ENCODE peak calls at places on chromosomes 11 and 22, in six cellular contexts. R is CD8-positive, alpha-beta T cell; V is OCI-LY7; E is prostate gland; M is testis; Z is WERI-Rb-1. W is an unnamed sample.
A peak's percentile ranks its signal among the peaks of the same experiment; 100 is the strongest.

GRCh38 chr11:109914038-109914437 is 179.2 kb upstream of the ZC3H12C start:
- DNase-seq in M (no peak), V (no peak), E (no peak), R (no peak), Z (no peak), W (no peak)

GRCh38 chr22:27610863-27611786 is 190.4 kb downstream of the MN1 start:
- DNase-seq in Z (peak; percentile 46), V (no peak), M (peak; percentile 26), E (no peak), R (no peak), W (no peak)

GRCh38 chr11:75813622-75814039 is 1.4 kb upstream of the UVRAG start:
- DNase-seq in Z (no peak), V (no peak), R (no peak), E (no peak), M (no peak), W (no peak)

GRCh38 chr22:31139866-31140716 is at the start of gene PLA2G3:
- DNase-seq in E (peak; percentile 68), Z (no peak), R (no peak), V (no peak), M (no peak), W (peak; percentile 47)

GRCh38 chr11:117424781-117425180 is 97.1 kb downstream of the CEP164 start:
- DNase-seq in R (no peak), V (no peak), E (no peak), Z (no peak), M (no peak), W (no peak)

GRCh38 chr11:2424811-2425495 is 19.4 kb downstream of the TRPM5 start:
- DNase-seq in V (no peak), M (no peak), Z (no peak), E (no peak), R (no peak), W (no peak)

GRCh38 chr22:47203554-47203991 is 441.1 kb downstream of the TBC1D22A start:
- DNase-seq in V (no peak), E (no peak), M (peak; percentile 58), R (no peak), Z (no peak), W (no peak)

GRCh38 chr11:15770798-15771414 is 585.4 kb downstream of the SOX6 start:
- DNase-seq in V (peak; percentile 26), Z (peak; percentile 54), R (peak; percentile 3), M (peak; percentile 76), E (no peak), W (peak; percentile 38)

GRCh38 chr11:134636071-134636470 is 224.0 kb upstream of the B3GAT1 start:
- DNase-seq in V (no peak), E (no peak), Z (no peak), R (no peak), M (no peak), W (no peak)

GRCh38 chr22:43298062-43298801 is 44.9 kb downstream of the SCUBE1 start:
- DNase-seq in Z (no peak), E (no peak), V (no peak), R (no peak), M (no peak), W (peak; percentile 38)

GRCh38 chr22:47092896-47093311 is 330.5 kb downstream of the TBC1D22A start:
- DNase-seq in M (peak; percentile 24), V (no peak), E (no peak), R (no peak), Z (no peak), W (peak; percentile 84)

GRCh38 chr11:130070829-130071205 is 1.1 kb downstream of the APLP2 start:
- DNase-seq in R (no peak), Z (peak; percentile 17), V (peak; percentile 48), M (peak; percentile 44), E (peak; percentile 24), W (peak; percentile 34)

GRCh38 chr11:2207212-2207611 is 35.6 kb upstream of the TH start:
- DNase-seq in E (no peak), M (peak; percentile 1), R (no peak), Z (no peak), V (no peak), W (no peak)

GRCh38 chr22:39176673-39177455 is 24.4 kb upstream of the CBX7 start:
- DNase-seq in Z (no peak), R (no peak), V (no peak), M (no peak), E (no peak), W (no peak)

GRCh38 chr11:117444256-117445096 is 116.8 kb downstream of the CEP164 start:
- DNase-seq in E (no peak), R (no peak), V (no peak), M (no peak), Z (no peak), W (no peak)

GRCh38 chr11:20156876-20157613 is 3.2 kb downstream of the DBX1 start:
- DNase-seq in V (no peak), R (peak; percentile 9), Z (no peak), E (no peak), M (no peak), W (no peak)

GRCh38 chr22:41576877-41577276 is 12.8 kb downstream of the PMM1 start:
- DNase-seq in Z (peak; percentile 87), M (peak; percentile 81), R (no peak), E (no peak), V (peak; percentile 64), W (peak; percentile 59)

GRCh38 chr11:16917941-16918340 is 96.3 kb downstream of the PLEKHA7 start:
- DNase-seq in V (no peak), R (no peak), Z (no peak), M (no peak), E (no peak), W (no peak)

GRCh38 chr11:128567130-128567529 is 20.2 kb downstream of the ETS1 start:
- DNase-seq in Z (no peak), E (no peak), R (no peak), M (no peak), V (no peak), W (no peak)

GRCh38 chr11:123561046-123561781 is 93.2 kb downstream of the SCN3B start:
- DNase-seq in E (no peak), V (no peak), Z (peak; percentile 95), R (no peak), M (peak; percentile 82), W (no peak)
- TF ChIP-seq CTCF in E (no peak), V (no peak), Z (peak; percentile 91), R (no peak), M (no peak), W (peak; percentile 23)

GRCh38 chr11:124896071-124896750 is 1.5 kb downstream of the ROBO4 start:
- DNase-seq in M (no peak), E (no peak), V (no peak), R (no peak), Z (no peak), W (no peak)
- H3K4me3 ChIP-seq in M (no peak overlapping the region), E (peak overlapping the region; percentile 12), V (no peak overlapping the region), R (no peak overlapping the region), Z (no peak overlapping the region), W (no peak overlapping the region)

GRCh38 chr22:25027959-25028840 is 75.7 kb downstream of the KIAA1671 start:
- DNase-seq in Z (peak; percentile 79), V (no peak), E (no peak), R (no peak), M (peak; percentile 63), W (peak; percentile 24)
- TF ChIP-seq CTCF in Z (peak; percentile 93), V (no peak), E (no peak), R (no peak), M (peak; percentile 34), W (peak; percentile 68)

DNA sequence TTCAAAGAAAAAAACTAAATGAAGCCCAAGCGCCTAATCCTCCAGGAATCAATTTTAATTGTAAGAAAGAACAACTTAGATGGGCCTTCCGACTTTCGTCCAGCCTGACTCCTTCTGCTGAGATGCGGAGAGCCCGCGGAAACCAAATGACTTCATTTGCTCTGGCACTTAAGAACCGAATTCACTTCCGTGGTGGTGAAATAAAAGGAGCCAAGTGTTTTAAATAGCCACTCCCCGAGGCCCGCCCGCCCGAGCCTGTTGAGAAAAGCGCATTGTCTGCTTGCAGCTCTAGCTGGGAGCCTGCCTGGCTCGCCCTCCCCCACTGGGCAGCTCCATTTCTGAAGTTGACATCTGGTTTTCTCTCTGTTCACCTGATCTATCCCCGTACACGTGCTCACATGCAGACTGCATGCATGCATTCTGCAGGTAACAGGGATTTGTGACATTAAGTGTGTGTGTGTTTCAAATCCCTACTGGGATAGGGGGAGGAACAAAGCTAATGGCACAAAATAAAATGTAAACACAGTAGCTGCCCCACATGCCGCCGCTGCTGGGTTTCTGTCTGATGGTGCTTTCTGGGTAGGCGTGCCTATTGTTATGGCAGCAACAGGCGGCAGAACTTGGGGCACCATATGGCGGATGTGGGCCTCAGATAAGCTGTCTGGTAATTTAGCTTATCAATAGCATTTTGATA is 6.2 kb downstream of the TEAD1 start:
- DNase-seq in R (no peak), Z (peak; percentile 95), M (peak; percentile 90), V (no peak), E (peak; percentile 89), W (peak; percentile 94)
- H3K4me3 ChIP-seq in R (no peak overlapping the region), Z (peak overlapping the region; percentile 27), M (no peak overlapping the region), V (no peak overlapping the region), E (peak overlapping the region; percentile 5), W (peak overlapping the region; percentile 33)

DNA sequence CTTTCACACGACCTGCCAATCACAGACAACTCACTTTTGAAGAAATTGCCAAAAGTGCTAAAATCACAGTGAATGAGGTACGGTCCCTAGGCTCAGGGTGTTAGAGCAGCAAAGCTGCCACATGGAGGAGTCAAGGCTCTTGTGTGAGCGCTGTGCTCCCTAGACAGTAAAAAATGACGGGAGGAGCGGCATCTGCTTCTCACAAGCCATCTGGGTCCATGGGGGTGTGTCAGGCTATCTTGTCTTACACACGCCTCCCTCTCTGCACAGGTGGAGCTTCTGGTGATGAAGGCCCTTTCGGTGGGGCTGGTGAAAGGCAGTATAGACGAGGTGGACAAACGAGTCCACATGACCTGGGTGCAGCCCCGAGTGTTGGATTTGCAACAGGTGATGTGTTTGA is 14.8 kb downstream of the PSMD13 start:
- DNase-seq in M (no peak), Z (peak; percentile 55), R (no peak), V (no peak), E (no peak), W (no peak)
- TF ChIP-seq CTCF in M (no peak), Z (peak; percentile 26), R (no peak), V (no peak), E (no peak), W (peak; percentile 9)

GRCh38 chr11:70167723-70168404 is 35.2 kb upstream of the FADD start:
- DNase-seq in E (no peak), V (no peak), Z (no peak), M (no peak), R (no peak), W (no peak)
- H3K4me3 ChIP-seq in E (no peak overlapping the region), V (no peak overlapping the region), Z (no peak overlapping the region), M (no peak overlapping the region), R (no peak overlapping the region), W (no peak overlapping the region)

DNA sequence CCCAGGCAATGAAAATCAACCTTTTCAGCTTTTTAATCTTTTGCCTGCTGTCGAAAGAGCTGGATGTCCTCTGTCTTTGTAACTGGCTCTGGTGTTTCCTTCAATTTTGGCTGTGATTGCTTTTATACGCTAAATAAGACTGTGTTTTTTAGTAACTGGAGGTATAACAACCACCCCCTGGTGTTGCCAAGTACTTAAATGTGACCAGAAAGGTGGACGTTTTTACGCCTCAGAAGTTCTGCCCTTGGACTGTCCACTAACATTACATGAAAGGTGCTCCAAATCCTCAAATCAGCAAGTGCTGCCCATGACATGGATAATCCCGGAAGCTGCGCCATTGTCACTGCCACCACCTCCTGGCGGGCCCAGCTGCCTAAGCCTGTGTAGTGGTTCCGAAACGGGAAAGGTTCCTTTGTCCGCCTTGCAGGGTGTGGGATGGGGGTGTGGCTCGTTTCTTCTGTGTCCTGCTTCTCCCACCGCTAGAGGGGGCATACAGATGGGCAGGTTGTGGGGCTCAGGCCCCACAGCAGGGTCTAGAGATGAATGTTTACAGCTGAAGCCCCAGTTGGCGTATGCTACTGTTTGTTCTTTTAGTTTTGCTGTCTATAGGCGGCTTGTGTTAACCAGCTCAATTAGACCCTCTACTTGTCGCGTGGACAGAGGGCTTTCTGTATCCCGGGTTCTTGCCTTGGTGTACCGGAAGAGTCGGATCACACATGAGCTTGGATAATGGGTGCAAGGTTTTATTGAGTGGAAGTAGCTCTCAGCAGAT is 82.2 kb upstream of the SEPTIN5 start:
- DNase-seq in E (no peak), V (peak; percentile 33), R (no peak), M (peak; percentile 45), Z (no peak), W (peak; percentile 22)
- TF ChIP-seq CTCF in E (no peak), V (peak; percentile 60), R (no peak), M (peak; percentile 21), Z (peak; percentile 48), W (peak; percentile 62)

W was measured in fibroblast of villous mesenchyme.